ENCODE peak calls at places on chromosomes 13 and 19, in eight cellular contexts. D, O, C, Z, N, I, G and B are unnamed samples.

GRCh38 chr19:47283405-47284059 is 8.8 kb downstream of the INAFM1 start:
- DNase-seq in D (no peak), O (no peak), C (no peak), Z (no peak), N (no peak), I (no peak), G (no peak), B (no peak)

GRCh38 chr13:23411220-23411619 is 22.3 kb downstream of the SACS start:
- DNase-seq in D (no peak), O (peak), C (no peak), Z (no peak), N (no peak), I (no peak), G (no peak), B (no peak)

GRCh38 chr13:30832845-30833332 is 73.2 kb upstream of the MEDAG start:
- DNase-seq in D (no peak), O (peak), C (peak), Z (no peak), N (peak), I (no peak), G (peak), B (no peak)

GRCh38 chr13:112057736-112058518 is 9.0 kb upstream of the SOX1 start:
- DNase-seq in D (no peak), O (peak), C (no peak), Z (no peak), N (no peak), I (no peak), G (no peak), B (no peak)

GRCh38 chr13:72104656-72105180 is 237.7 kb upstream of the DACH1 start:
- DNase-seq in D (no peak), O (no peak), C (no peak), Z (no peak), N (no peak), I (no peak), G (no peak), B (no peak)

GRCh38 chr19:1526979-1527649 is 3.2 kb downstream of the PLK5 start:
- DNase-seq in D (no peak), O (no peak), C (no peak), Z (no peak), N (no peak), I (no peak), G (no peak), B (no peak)

GRCh38 chr13:59728896-59729545 is 434.7 kb downstream of the DIAPH3 start:
- DNase-seq in D (no peak), O (no peak), C (no peak), Z (no peak), N (no peak), I (no peak), G (no peak), B (no peak)

GRCh38 chr13:80342541-80343371 is 1.8 kb upstream of the SPRY2 start:
- DNase-seq in D (peak), O (no peak), C (peak), Z (peak), N (peak), I (peak), G (peak), B (peak)

GRCh38 chr13:34748078-34748477 is 194.0 kb upstream of the NBEA start:
- DNase-seq in D (no peak), O (peak), C (no peak), Z (no peak), N (peak), I (no peak), G (no peak), B (no peak)

GRCh38 chr19:4547303-4548237 is 7.7 kb upstream of the LRG1 start:
- DNase-seq in D (no peak), O (no peak), C (peak), Z (no peak), N (peak), I (no peak), G (no peak), B (no peak)

GRCh38 chr13:50529154-50529882 is 314.2 kb downstream of the DLEU7 start:
- DNase-seq in D (no peak), O (peak), C (peak), Z (peak), N (peak), I (no peak), G (peak), B (no peak)

GRCh38 chr13:111270765-111271164 is 49.7 kb upstream of the TEX29 start:
- DNase-seq in D (no peak), O (no peak), C (no peak), Z (no peak), N (peak), I (no peak), G (no peak), B (no peak)

GRCh38 chr13:73665279-73665678 is 468.9 kb downstream of the KLF12 start:
- DNase-seq in D (no peak), O (no peak), C (no peak), Z (no peak), N (no peak), I (no peak), G (no peak), B (no peak)

GRCh38 chr19:5237190-5237780 is 103.3 kb downstream of the PTPRS start:
- DNase-seq in D (no peak), O (no peak), C (no peak), Z (no peak), N (no peak), I (no peak), G (no peak), B (no peak)

GRCh38 chr13:79407349-79407979 is 1.4 kb upstream of the RBM26 start:
- DNase-seq in D (no peak), O (no peak), C (no peak), Z (no peak), N (no peak), I (no peak), G (no peak), B (no peak)

GRCh38 chr13:75363371-75363770 is 118.6 kb downstream of the TBC1D4 start:
- DNase-seq in D (no peak), O (no peak), C (no peak), Z (no peak), N (no peak), I (no peak), G (no peak), B (no peak)

GRCh38 chr19:50725218-50725931 is 2.2 kb downstream of the CLEC11A start:
- DNase-seq in D (no peak), O (no peak), C (no peak), Z (no peak), N (no peak), I (no peak), G (no peak), B (no peak)

GRCh38 chr19:15422311-15423075 is 3.7 kb upstream of the AKAP8L start:
- DNase-seq in D (no peak), O (no peak), C (no peak), Z (no peak), N (no peak), I (no peak), G (no peak), B (no peak)

GRCh38 chr13:26538363-26539317 is 18.8 kb upstream of the WASF3 start:
- DNase-seq in D (no peak), O (no peak), C (no peak), Z (no peak), N (peak), I (no peak), G (no peak), B (no peak)

GRCh38 chr19:17749912-17750317 is 1.4 kb upstream of the FCHO1 start:
- DNase-seq in D (no peak), O (no peak), C (no peak), Z (no peak), N (peak), I (no peak), G (no peak), B (no peak)

GRCh38 chr19:3609779-3610719 is 3.4 kb upstream of the TBXA2R start:
- DNase-seq in D (no peak), O (no peak), C (no peak), Z (no peak), N (peak), I (no peak), G (no peak), B (no peak)

GRCh38 chr19:51364200-51365106 is 1.7 kb downstream of the ETFB start:
- DNase-seq in D (no peak), O (no peak), C (no peak), Z (no peak), N (peak), I (no peak), G (no peak), B (no peak)

GRCh38 chr13:36158606-36159005 is 27.4 kb upstream of the DCLK1 start:
- DNase-seq in D (no peak), O (no peak), C (no peak), Z (no peak), N (no peak), I (no peak), G (no peak), B (no peak)

GRCh38 chr13:103081435-103081834 is 15.2 kb upstream of the SLC10A2 start:
- DNase-seq in D (no peak), O (no peak), C (no peak), Z (no peak), N (no peak), I (no peak), G (no peak), B (no peak)

GRCh38 chr13:54852831-54853230 is 1824.2 kb downstream of the OLFM4 start:
- DNase-seq in D (no peak), O (no peak), C (no peak), Z (no peak), N (no peak), I (no peak), G (no peak), B (no peak)

GRCh38 chr13:103097366-103097928 is 31.2 kb upstream of the SLC10A2 start:
- DNase-seq in D (no peak), O (no peak), C (no peak), Z (no peak), N (no peak), I (no peak), G (no peak), B (no peak)

GRCh38 chr13:39415003-39415402 is 188.0 kb downstream of the LHFPL6 start:
- DNase-seq in D (no peak), O (no peak), C (no peak), Z (no peak), N (peak), I (no peak), G (no peak), B (no peak)

GRCh38 chr13:104491951-104492350 is 1425.7 kb upstream of the SLC10A2 start:
- DNase-seq in D (no peak), O (no peak), C (no peak), Z (no peak), N (no peak), I (no peak), G (peak), B (no peak)

GRCh38 chr19:35790981-35791813 is 15.8 kb downstream of the ARHGAP33 start:
- DNase-seq in D (no peak), O (no peak), C (peak), Z (no peak), N (no peak), I (no peak), G (no peak), B (no peak)